ENCODE peak calls at places on chromosomes 7 and 10, in nine cellular contexts. One of them, this sample, is unnamed.

GRCh38 chr7:121406-121805 is 71.0 kb upstream of the FAM20C start:
- DNase-seq in Kasumi-1: no peak
- DNase-seq in CD8-positive, alpha-beta memory T cell: no peak
- DNase-seq in mesothelial cell of epicardium: no peak
- DNase-seq in GDM1: no peak
- DNase-seq in stimulated activated CD8-positive, alpha-beta memory T cell treated with anti-CD3 and anti-CD28 coated beads, Interleukin-2, amount 100 ng/mL, for 1 hour: no peak
- DNase-seq in M059J: no peak
- DNase-seq in HEK293T: no peak
- DNase-seq in T-helper 2 cell: no peak
- DNase-seq in this sample: no peak

GRCh38 chr10:27620425-27621397 is 116.6 kb downstream of the RAB18 start:
- DNase-seq in T-helper 2 cell: no peak
- DNase-seq in CD8-positive, alpha-beta memory T cell: no peak
- DNase-seq in stimulated activated CD8-positive, alpha-beta memory T cell treated with anti-CD3 and anti-CD28 coated beads, Interleukin-2, amount 100 ng/mL, for 1 hour: no peak
- DNase-seq in GDM1: no peak
- DNase-seq in M059J: peak; percentile 34
- DNase-seq in HEK293T: no peak
- DNase-seq in mesothelial cell of epicardium: peak; percentile 57
- DNase-seq in Kasumi-1: no peak
- DNase-seq in this sample: peak; percentile 36

GRCh38 chr7:70530191-70530590 is 601.8 kb upstream of the GALNT17 start:
- DNase-seq in GDM1: no peak
- DNase-seq in HEK293T: no peak
- DNase-seq in mesothelial cell of epicardium: no peak
- DNase-seq in CD8-positive, alpha-beta memory T cell: no peak
- DNase-seq in stimulated activated CD8-positive, alpha-beta memory T cell treated with anti-CD3 and anti-CD28 coated beads, Interleukin-2, amount 100 ng/mL, for 1 hour: no peak
- DNase-seq in T-helper 2 cell: no peak
- DNase-seq in Kasumi-1: no peak
- DNase-seq in M059J: no peak
- DNase-seq in this sample: no peak

GRCh38 chr7:159142204-159142603 is 2.5 kb downstream of the VIPR2 start:
- DNase-seq in HEK293T: no peak
- DNase-seq in CD8-positive, alpha-beta memory T cell: no peak
- DNase-seq in M059J: no peak
- DNase-seq in GDM1: no peak
- DNase-seq in Kasumi-1: no peak
- DNase-seq in stimulated activated CD8-positive, alpha-beta memory T cell treated with anti-CD3 and anti-CD28 coated beads, Interleukin-2, amount 100 ng/mL, for 1 hour: no peak
- DNase-seq in mesothelial cell of epicardium: no peak
- DNase-seq in T-helper 2 cell: no peak
- DNase-seq in this sample: no peak

GRCh38 chr7:111137296-111138195 is 46.6 kb downstream of the LRRN3 start:
- DNase-seq in stimulated activated CD8-positive, alpha-beta memory T cell treated with anti-CD3 and anti-CD28 coated beads, Interleukin-2, amount 100 ng/mL, for 1 hour: no peak
- DNase-seq in mesothelial cell of epicardium: no peak
- DNase-seq in HEK293T: no peak
- DNase-seq in M059J: peak; percentile 79
- DNase-seq in T-helper 2 cell: no peak
- DNase-seq in Kasumi-1: no peak
- DNase-seq in GDM1: no peak
- DNase-seq in CD8-positive, alpha-beta memory T cell: no peak
- DNase-seq in this sample: no peak

GRCh38 chr10:613217-613616 is 76.3 kb downstream of the DIP2C start:
- DNase-seq in HEK293T: no peak
- DNase-seq in CD8-positive, alpha-beta memory T cell: no peak
- DNase-seq in mesothelial cell of epicardium: peak; percentile 62
- DNase-seq in stimulated activated CD8-positive, alpha-beta memory T cell treated with anti-CD3 and anti-CD28 coated beads, Interleukin-2, amount 100 ng/mL, for 1 hour: no peak
- DNase-seq in M059J: no peak
- DNase-seq in GDM1: no peak
- DNase-seq in T-helper 2 cell: no peak
- DNase-seq in Kasumi-1: no peak
- DNase-seq in this sample: no peak

GRCh38 chr7:48971173-48971572 is 46.8 kb downstream of the CDC14C start:
- DNase-seq in mesothelial cell of epicardium: no peak
- DNase-seq in HEK293T: no peak
- DNase-seq in Kasumi-1: no peak
- DNase-seq in T-helper 2 cell: no peak
- DNase-seq in CD8-positive, alpha-beta memory T cell: no peak
- DNase-seq in GDM1: no peak
- DNase-seq in stimulated activated CD8-positive, alpha-beta memory T cell treated with anti-CD3 and anti-CD28 coated beads, Interleukin-2, amount 100 ng/mL, for 1 hour: no peak
- DNase-seq in M059J: no peak
- DNase-seq in this sample: no peak

GRCh38 chr7:92116949-92117348 is 17.3 kb downstream of the CYP51A1 start:
- DNase-seq in Kasumi-1: no peak
- DNase-seq in mesothelial cell of epicardium: no peak
- DNase-seq in HEK293T: no peak
- DNase-seq in M059J: no peak
- DNase-seq in CD8-positive, alpha-beta memory T cell: no peak
- DNase-seq in GDM1: no peak
- DNase-seq in T-helper 2 cell: no peak
- DNase-seq in stimulated activated CD8-positive, alpha-beta memory T cell treated with anti-CD3 and anti-CD28 coated beads, Interleukin-2, amount 100 ng/mL, for 1 hour: no peak
- DNase-seq in this sample: no peak

GRCh38 chr7:41130021-41130420 is 572.9 kb downstream of the INHBA start:
- DNase-seq in M059J: no peak
- DNase-seq in stimulated activated CD8-positive, alpha-beta memory T cell treated with anti-CD3 and anti-CD28 coated beads, Interleukin-2, amount 100 ng/mL, for 1 hour: no peak
- DNase-seq in HEK293T: no peak
- DNase-seq in CD8-positive, alpha-beta memory T cell: no peak
- DNase-seq in mesothelial cell of epicardium: no peak
- DNase-seq in GDM1: no peak
- DNase-seq in Kasumi-1: no peak
- DNase-seq in T-helper 2 cell: no peak
- DNase-seq in this sample: no peak

GRCh38 chr7:133112976-133113375 is 31.1 kb upstream of the CHCHD3 start:
- DNase-seq in GDM1: no peak
- DNase-seq in mesothelial cell of epicardium: no peak
- DNase-seq in HEK293T: no peak
- DNase-seq in CD8-positive, alpha-beta memory T cell: no peak
- DNase-seq in Kasumi-1: no peak
- DNase-seq in stimulated activated CD8-positive, alpha-beta memory T cell treated with anti-CD3 and anti-CD28 coated beads, Interleukin-2, amount 100 ng/mL, for 1 hour: no peak
- DNase-seq in T-helper 2 cell: no peak
- DNase-seq in M059J: no peak
- DNase-seq in this sample: no peak

GRCh38 chr10:132631348-132631735 is 93.8 kb downstream of the INPP5A start:
- DNase-seq in mesothelial cell of epicardium: no peak
- DNase-seq in GDM1: no peak
- DNase-seq in M059J: no peak
- DNase-seq in T-helper 2 cell: no peak
- DNase-seq in stimulated activated CD8-positive, alpha-beta memory T cell treated with anti-CD3 and anti-CD28 coated beads, Interleukin-2, amount 100 ng/mL, for 1 hour: no peak
- DNase-seq in HEK293T: no peak
- DNase-seq in Kasumi-1: no peak
- DNase-seq in CD8-positive, alpha-beta memory T cell: no peak
- DNase-seq in this sample: peak; percentile 71

GRCh38 chr10:90136731-90137316 is 435.4 kb downstream of the KIF20B start:
- DNase-seq in HEK293T: no peak
- DNase-seq in mesothelial cell of epicardium: no peak
- DNase-seq in Kasumi-1: peak; percentile 17
- DNase-seq in GDM1: no peak
- DNase-seq in CD8-positive, alpha-beta memory T cell: no peak
- DNase-seq in M059J: peak; percentile 34
- DNase-seq in stimulated activated CD8-positive, alpha-beta memory T cell treated with anti-CD3 and anti-CD28 coated beads, Interleukin-2, amount 100 ng/mL, for 1 hour: no peak
- DNase-seq in T-helper 2 cell: no peak
- DNase-seq in this sample: no peak

GRCh38 chr10:58177362-58177947 is 90.2 kb downstream of the IPMK start:
- DNase-seq in T-helper 2 cell: no peak
- DNase-seq in GDM1: no peak
- DNase-seq in CD8-positive, alpha-beta memory T cell: no peak
- DNase-seq in M059J: peak; percentile 41
- DNase-seq in Kasumi-1: peak; percentile 88
- DNase-seq in stimulated activated CD8-positive, alpha-beta memory T cell treated with anti-CD3 and anti-CD28 coated beads, Interleukin-2, amount 100 ng/mL, for 1 hour: no peak
- DNase-seq in HEK293T: peak; percentile 22
- DNase-seq in mesothelial cell of epicardium: no peak
- DNase-seq in this sample: no peak

GRCh38 chr7:16046045-16046444 is 359.6 kb upstream of the MEOX2 start:
- DNase-seq in Kasumi-1: no peak
- DNase-seq in CD8-positive, alpha-beta memory T cell: no peak
- DNase-seq in mesothelial cell of epicardium: no peak
- DNase-seq in stimulated activated CD8-positive, alpha-beta memory T cell treated with anti-CD3 and anti-CD28 coated beads, Interleukin-2, amount 100 ng/mL, for 1 hour: no peak
- DNase-seq in GDM1: no peak
- DNase-seq in M059J: peak; percentile 36
- DNase-seq in HEK293T: no peak
- DNase-seq in T-helper 2 cell: no peak
- DNase-seq in this sample: no peak

This sample was measured in AG08396.